ENCODE peak calls at places on chromosomes 16 and 17, in eight cellular contexts. K is psoas muscle; O is uterus; Q is GM23248; G is stimulated activated CD4-positive, alpha-beta T cell treated with anti-CD3 and anti-CD28 coated beads, Interleukin-4, amount 100 ng/mL, for 4 hours; R is activated T-cell treated with anti-CD3 and anti-CD28 coated beads, Interleukin-2, amount 50 U/mL, for 4 hours; E is PC-3; D is D341Med. N is an unnamed sample.

GRCh38 chr16:676565-677297 is 1.3 kb downstream of the RHBDL1 start:
- DNase-seq in K (no peak), R (no peak), E (no peak), O (no peak), Q (no peak), D (no peak), G (peak), N (no peak)

GRCh38 chr16:23435500-23435899 is 17.5 kb downstream of the COG7 start:
- DNase-seq in K (peak), G (peak), O (peak), E (peak), D (peak), R (peak), Q (peak), N (no peak)

GRCh38 chr17:27244019-27244418 is 49.9 kb upstream of the WSB1 start:
- DNase-seq in D (no peak), Q (no peak), R (no peak), K (no peak), E (no peak), G (no peak), O (no peak), N (no peak)

GRCh38 chr16:66081967-66082366 is 284.5 kb upstream of the CDH5 start:
- DNase-seq in G (no peak), Q (peak), K (no peak), D (no peak), E (peak), R (no peak), O (no peak), N (no peak)

GRCh38 chr17:74987909-74988711 is 678 bp downstream of the CDR2L start:
- DNase-seq in R (no peak), O (peak), E (peak), Q (peak), G (no peak), K (peak), D (peak), N (peak)

GRCh38 chr16:46757339-46758050 is 9.4 kb upstream of the MYLK3 start:
- DNase-seq in E (peak), G (no peak), K (peak), R (no peak), Q (no peak), D (no peak), O (no peak), N (no peak)

GRCh38 chr17:15490634-15491261 is 23.3 kb upstream of the CDRT4 start:
- DNase-seq in D (no peak), O (peak), G (no peak), Q (peak), K (peak), E (peak), R (no peak), N (no peak)

GRCh38 chr16:68081796-68082567 is 3.2 kb upstream of the NFATC3 start:
- DNase-seq in O (no peak), E (no peak), K (no peak), Q (peak), D (no peak), R (no peak), G (no peak), N (no peak)

GRCh38 chr16:81480856-81481821 is 36.5 kb downstream of the CMIP start:
- DNase-seq in E (no peak), Q (peak), G (no peak), R (no peak), O (no peak), K (peak), D (no peak), N (no peak)

GRCh38 chr17:48294989-48295892 is 134.8 kb downstream of the SKAP1 start:
- DNase-seq in G (no peak), Q (peak), E (peak), K (no peak), R (no peak), D (no peak), O (no peak), N (no peak)

GRCh38 chr16:87850009-87851006 is 19.0 kb downstream of the SLC7A5 start:
- DNase-seq in D (peak), O (peak), G (peak), E (peak), Q (peak), K (peak), R (peak), N (peak)

GRCh38 chr16:280552-280951 is at the start of gene ARHGDIG:
- DNase-seq in G (no peak), D (peak), K (no peak), E (no peak), O (no peak), Q (peak), R (no peak), N (no peak)

GRCh38 chr16:70740919-70741778 is 55.3 kb upstream of the MTSS2 start:
- DNase-seq in D (no peak), G (no peak), E (no peak), K (no peak), R (no peak), O (peak), Q (peak), N (no peak)

GRCh38 chr16:2854700-2855309 is 3.2 kb downstream of the PRSS22 start:
- DNase-seq in K (no peak), G (no peak), D (peak), O (no peak), R (no peak), Q (no peak), E (peak), N (no peak)

GRCh38 chr16:10121496-10121895 is 60.7 kb downstream of the GRIN2A start:
- DNase-seq in K (no peak), O (no peak), D (no peak), G (no peak), R (no peak), E (peak), Q (peak), N (no peak)

GRCh38 chr16:89685916-89686315 is 573 bp upstream of the CDK10 start:
- DNase-seq in E (no peak), G (no peak), Q (no peak), O (no peak), D (no peak), R (no peak), K (no peak), N (no peak)

GRCh38 chr17:81230043-81230820 is 7.5 kb upstream of the CEP131 start:
- DNase-seq in R (no peak), D (no peak), O (no peak), G (no peak), Q (no peak), K (no peak), E (no peak), N (no peak)

GRCh38 chr17:80790021-80790765 is 201.4 kb upstream of the CHMP6 start:
- DNase-seq in R (no peak), Q (peak), K (no peak), G (peak), D (no peak), O (no peak), E (no peak), N (no peak)